ENCODE peak calls at places on chromosomes 13 and 19, in eight cellular contexts. G is breast epithelium, S is heart left ventricle, N is tibial artery, A is GM23338, M is PC-3, Z is HepG2, H is body of pancreas. K is an unnamed sample. For H3K4me1, the result is how much of the 10 kb centered on the place peaks cover.

GRCh38 chr19:16025108-16026101 is 50.9 kb upstream of the TPM4 start:
- DNase-seq in G (peak), S (no peak), N (no peak), A (peak), M (peak), Z (peak), H (peak), K (peak)

GRCh38 chr13:103639326-103639725 is 573.1 kb upstream of the SLC10A2 start:
- DNase-seq in G (no peak), S (no peak), N (no peak), A (no peak), M (no peak), Z (no peak), H (no peak), K (no peak)

GRCh38 chr13:66780814-66781213 is 449.3 kb downstream of the PCDH9 start:
- DNase-seq in G (no peak), S (no peak), N (no peak), A (no peak), M (peak), Z (no peak), H (no peak), K (no peak)

GRCh38 chr19:39390460-39390758 is 497 bp downstream of the PAF1 start:
- DNase-seq in G (peak), S (no peak), N (peak), A (no peak), M (peak), Z (no peak), H (peak), K (peak)

GRCh38 chr19:10006335-10006708 is 4.0 kb downstream of the COL5A3 start:
- DNase-seq in G (no peak), S (peak), N (peak), A (no peak), M (no peak), Z (no peak), H (peak), K (no peak)

GRCh38 chr19:48568345-48568886 is 16.4 kb downstream of the SULT2B1 start:
- DNase-seq in G (peak), S (peak), N (peak), A (peak), M (peak), Z (peak), H (peak), K (peak)

GRCh38 chr13:60392136-60392535 is 4.9 kb upstream of the TDRD3 start:
- DNase-seq in G (no peak), S (no peak), N (no peak), A (no peak), M (no peak), Z (no peak), H (no peak), K (no peak)

GRCh38 chr19:33429891-33430673 is 56.6 kb downstream of the CEBPG start:
- DNase-seq in G (peak), S (no peak), N (no peak), A (no peak), M (no peak), Z (no peak), H (no peak), K (peak)

GRCh38 chr13:88031980-88032562 is 360.9 kb downstream of the SLITRK5 start:
- DNase-seq in G (no peak), S (no peak), N (no peak), A (no peak), M (peak), Z (no peak), H (no peak), K (no peak)

GRCh38 chr13:108257238-108257637 is 12.3 kb upstream of the TNFSF13B start:
- DNase-seq in G (no peak), S (no peak), N (no peak), A (no peak), M (no peak), Z (no peak), H (no peak), K (no peak)

GRCh38 chr19:4499318-4499717 is 19.0 kb downstream of the PLIN4 start:
- DNase-seq in G (no peak), S (no peak), N (no peak), A (no peak), M (no peak), Z (no peak), H (no peak), K (no peak)

DNA sequence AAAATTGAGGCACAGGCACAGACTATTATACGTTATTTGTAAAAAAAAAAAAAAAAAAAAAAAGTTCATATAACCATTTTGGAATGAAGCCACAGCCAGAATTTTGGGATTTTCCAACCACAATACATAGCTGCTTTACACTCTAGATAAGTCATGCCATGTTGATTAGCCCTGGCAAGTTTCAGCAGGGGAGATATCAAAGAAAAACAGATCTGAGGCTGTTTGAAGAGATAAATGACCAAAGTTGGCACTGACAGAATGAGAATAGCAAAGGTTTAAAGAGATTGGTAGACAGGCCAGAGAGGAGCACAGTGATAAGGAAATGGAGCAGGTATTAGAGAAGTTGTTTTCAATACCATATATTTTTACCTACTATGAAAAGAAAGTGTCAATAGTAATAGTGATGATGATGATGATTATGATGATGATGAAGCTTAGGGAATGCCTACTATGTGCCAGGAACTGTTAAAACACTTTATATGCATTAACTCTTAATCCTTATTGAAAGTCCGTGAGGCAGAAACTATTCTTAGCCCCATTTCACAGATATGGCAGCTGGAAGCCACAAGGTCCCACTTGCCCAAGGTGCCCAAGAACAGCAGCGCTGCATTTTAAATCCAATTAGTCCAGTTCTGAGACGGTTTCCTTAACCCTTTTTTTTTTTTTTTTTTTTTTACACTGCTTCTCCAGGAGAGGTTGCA is 105.5 kb downstream of the MBNL2 start:
- DNase-seq in G (no peak), S (no peak), N (no peak), A (no peak), M (no peak), Z (no peak), H (no peak), K (no peak)
- H3K4me1 ChIP-seq in G (under half), S (half or more), N (under half), A (under half), M (under half), Z (under half), H (half or more), K (under half)

GRCh38 chr13:50917572-50917971 is 8.0 kb downstream of the RNASEH2B start:
- DNase-seq in G (no peak), S (no peak), N (no peak), A (no peak), M (no peak), Z (no peak), H (no peak), K (no peak)
- H3K4me1 ChIP-seq in G (under half), S (half or more), N (under half), A (under half), M (under half), Z (under half), H (under half), K (under half)

DNA sequence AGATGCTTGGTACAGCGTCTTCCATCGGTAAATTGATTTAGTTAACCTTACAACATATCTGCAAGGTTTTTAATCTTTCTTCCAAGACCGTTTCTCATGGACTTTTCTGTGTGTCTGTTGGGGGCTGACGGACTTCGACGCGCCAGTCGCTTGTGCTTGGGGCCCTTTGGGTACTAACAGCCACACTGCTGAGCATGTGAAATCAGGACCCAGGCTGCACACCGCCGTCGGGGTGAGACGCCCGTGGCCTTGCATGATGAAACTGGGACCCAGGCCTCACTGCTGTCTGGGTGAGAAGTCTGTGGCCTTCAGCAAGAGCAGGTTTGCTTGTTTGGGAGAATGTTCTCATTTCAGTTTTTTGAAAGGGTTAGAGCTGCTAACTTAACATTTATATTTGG is 9.8 kb downstream of the ATP4B start:
- DNase-seq in G (peak), S (peak), N (peak), A (no peak), M (no peak), Z (no peak), H (peak), K (peak)
- H3K4me1 ChIP-seq in G (under half), S (under half), N (under half), A (under half), M (under half), Z (under half), H (under half), K (under half)

GRCh38 chr19:8397746-8398721 is 7.9 kb downstream of the RAB11B start:
- DNase-seq in G (no peak), S (no peak), N (no peak), A (no peak), M (no peak), Z (no peak), H (peak), K (no peak)
- H3K4me1 ChIP-seq in G (under half), S (half or more), N (under half), A (under half), M (under half), Z (under half), H (half or more), K (under half)

DNA sequence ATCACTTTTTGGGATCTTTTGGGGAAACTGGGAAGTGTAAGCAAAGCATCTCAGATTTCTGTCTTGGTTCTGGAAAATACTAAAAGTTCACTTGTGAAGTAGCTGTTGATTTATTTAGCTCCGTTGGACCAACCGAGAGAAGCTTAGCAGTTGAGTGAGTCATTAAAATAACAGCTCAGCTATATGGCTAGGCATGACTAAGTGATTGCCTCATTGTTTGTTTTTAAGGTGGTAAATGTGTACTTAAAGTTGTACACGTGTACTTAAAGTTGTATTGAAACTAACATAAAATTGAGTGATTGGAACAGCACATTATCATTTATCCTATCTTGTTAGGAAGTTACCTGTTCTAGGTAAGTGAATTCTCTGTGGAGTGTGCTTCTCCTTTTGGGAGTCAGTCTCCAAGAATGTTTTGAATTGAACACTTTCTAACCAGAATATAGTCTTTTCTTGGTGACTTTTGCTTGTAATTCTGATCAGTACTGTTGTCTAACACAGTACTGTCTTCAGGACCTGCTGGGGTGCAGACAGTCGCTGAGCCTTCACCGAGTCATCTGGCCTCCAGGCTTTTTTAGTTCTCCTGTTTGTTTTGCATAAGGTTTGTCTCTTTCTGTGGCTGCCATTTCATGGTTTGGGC is 2.9 kb upstream of the DCUN1D2 start:
- DNase-seq in G (no peak), S (no peak), N (no peak), A (no peak), M (peak), Z (peak), H (peak), K (no peak)
- H3K4me1 ChIP-seq in G (under half), S (half or more), N (under half), A (under half), M (half or more), Z (half or more), H (half or more), K (under half)